ENCODE peak calls at places on chromosomes 16 and 17, in eight cellular contexts. R, J, Z, I, D, X, C and U are unnamed samples.

GRCh38 chr16:85017151-85017550 is 5.8 kb upstream of the ZDHHC7 start:
- DNase-seq in X (no peak), D (no peak), C (no peak), R (no peak), J (no peak), Z (no peak), I (no peak), U (no peak)

GRCh38 chr17:50501054-50501453 is 7.2 kb upstream of the MYCBPAP start:
- DNase-seq in X (no peak), I (peak), Z (no peak), R (no peak), J (no peak), D (no peak), C (no peak), U (no peak)

GRCh38 chr16:65842067-65842466 is 524.4 kb upstream of the CDH5 start:
- DNase-seq in Z (no peak), X (no peak), C (no peak), R (no peak), D (no peak), I (no peak), J (no peak), U (no peak)

GRCh38 chr16:47045023-47045422 is 71.5 kb upstream of the DNAJA2 start:
- DNase-seq in X (no peak), Z (no peak), I (no peak), C (no peak), D (no peak), R (no peak), J (no peak), U (no peak)

GRCh38 chr17:63531022-63531965 is 8.1 kb downstream of the KCNH6 start:
- DNase-seq in R (no peak), J (no peak), I (no peak), C (no peak), D (no peak), Z (no peak), X (no peak), U (no peak)

GRCh38 chr16:55285586-55285985 is 38.4 kb upstream of the IRX6 start:
- DNase-seq in D (no peak), C (no peak), Z (no peak), X (no peak), R (no peak), I (no peak), J (no peak), U (no peak)

GRCh38 chr17:49739662-49740271 is 24.2 kb downstream of the FAM117A start:
- DNase-seq in C (no peak), R (no peak), X (no peak), J (peak), D (peak), I (peak), Z (peak), U (peak)

GRCh38 chr17:20010099-20010863 is 1.1 kb downstream of the SPECC1 start:
- DNase-seq in Z (no peak), X (peak), D (peak), C (no peak), J (no peak), R (no peak), I (no peak), U (no peak)

GRCh38 chr17:27846042-27846655 is 45.8 kb upstream of the NOS2 start:
- DNase-seq in X (no peak), D (no peak), I (peak), J (peak), C (no peak), R (no peak), Z (no peak), U (peak)

GRCh38 chr16:85453179-85453678 is 159.9 kb upstream of the GSE1 start:
- DNase-seq in R (no peak), D (no peak), Z (no peak), X (no peak), J (no peak), I (no peak), C (no peak), U (no peak)

GRCh38 chr17:49963277-49963625 is 5.7 kb upstream of the DLX4 start:
- DNase-seq in Z (no peak), D (no peak), R (no peak), X (no peak), J (no peak), I (no peak), C (no peak), U (no peak)

GRCh38 chr17:32833526-32833925 is 43.4 kb downstream of the MYO1D start:
- DNase-seq in C (no peak), Z (no peak), J (no peak), X (no peak), I (no peak), R (no peak), D (no peak), U (no peak)

GRCh38 chr16:22848451-22848850 is 34.5 kb downstream of the HS3ST2 start:
- DNase-seq in R (no peak), Z (no peak), I (no peak), X (no peak), C (no peak), D (no peak), J (no peak), U (no peak)

GRCh38 chr17:64992325-64992802 is 64.2 kb downstream of the GNA13 start:
- DNase-seq in C (no peak), J (no peak), X (peak), Z (no peak), R (no peak), D (no peak), I (no peak), U (no peak)

GRCh38 chr17:2562162-2562858 is 31.1 kb upstream of the PAFAH1B1 start:
- DNase-seq in R (no peak), D (no peak), I (no peak), Z (no peak), C (no peak), X (no peak), J (no peak), U (no peak)

GRCh38 chr16:9316615-9317014 is 225.2 kb downstream of the HAPSTR1 start:
- DNase-seq in I (no peak), Z (no peak), X (no peak), J (no peak), C (no peak), R (no peak), D (no peak), U (no peak)

GRCh38 chr17:42548070-42548837 is 4.5 kb upstream of the HSD17B1 start:
- DNase-seq in D (peak), R (peak), J (peak), I (peak), X (peak), C (no peak), Z (peak), U (peak)

GRCh38 chr16:21625026-21625425 is 25.6 kb downstream of the METTL9 start:
- DNase-seq in C (no peak), J (no peak), R (no peak), I (no peak), Z (no peak), X (no peak), D (no peak), U (no peak)

GRCh38 chr17:4968166-4968915 is 724 bp upstream of the SPAG7 start:
- DNase-seq in R (peak), Z (no peak), J (no peak), I (peak), X (no peak), D (no peak), C (no peak), U (no peak)

GRCh38 chr17:75388476-75389030 is 16.9 kb downstream of the GRB2 start:
- DNase-seq in D (no peak), J (no peak), C (no peak), X (no peak), I (no peak), Z (no peak), R (peak), U (no peak)

GRCh38 chr17:15377200-15377599 is 35.8 kb upstream of the TEKT3 start:
- DNase-seq in Z (no peak), R (no peak), J (no peak), C (peak), X (peak), I (no peak), D (peak), U (no peak)

GRCh38 chr16:57480127-57480753 is 6.1 kb downstream of the DOK4 start:
- DNase-seq in Z (no peak), J (no peak), I (no peak), R (no peak), D (peak), C (no peak), X (no peak), U (no peak)

GRCh38 chr17:59542960-59543635 is 22.3 kb upstream of the DHX40 start:
- DNase-seq in C (no peak), I (no peak), R (no peak), D (no peak), X (no peak), J (no peak), Z (no peak), U (no peak)

GRCh38 chr16:68236804-68237242 is 896 bp upstream of the ESRP2 start:
- DNase-seq in C (no peak), X (no peak), Z (no peak), R (no peak), D (no peak), J (no peak), I (peak), U (no peak)

GRCh38 chr17:3763777-3764170 is 37.2 kb downstream of the ITGAE start:
- DNase-seq in J (no peak), I (no peak), R (no peak), X (no peak), C (no peak), Z (no peak), D (no peak), U (no peak)

GRCh38 chr16:73051216-73051615 is 3.3 kb upstream of the ZFHX3 start:
- DNase-seq in R (no peak), X (no peak), C (no peak), I (no peak), D (no peak), J (no peak), Z (no peak), U (no peak)

GRCh38 chr17:80083136-80083661 is 18.2 kb upstream of the GAA start:
- DNase-seq in X (no peak), Z (no peak), C (no peak), D (no peak), R (no peak), J (no peak), I (no peak), U (no peak)

GRCh38 chr16:30180741-30181140 is 2.7 kb upstream of the CORO1A start:
- DNase-seq in R (no peak), C (no peak), X (no peak), Z (no peak), D (no peak), J (no peak), I (no peak), U (no peak)

GRCh38 chr16:17448640-17449638 is 21.8 kb downstream of the XYLT1 start:
- DNase-seq in R (no peak), J (no peak), C (no peak), I (peak), D (no peak), Z (no peak), X (no peak), U (peak)

GRCh38 chr16:70577256-70577698 is 53.7 kb downstream of the SF3B3 start:
- DNase-seq in D (no peak), C (peak), I (no peak), Z (no peak), X (peak), J (no peak), R (peak), U (no peak)

GRCh38 chr17:63474914-63475460 is 1.9 kb upstream of the ACE start:
- DNase-seq in R (no peak), D (no peak), X (no peak), Z (no peak), C (no peak), J (no peak), I (no peak), U (no peak)

GRCh38 chr16:46629331-46629843 is 8.2 kb upstream of the SHCBP1 start:
- DNase-seq in Z (no peak), J (no peak), X (peak), R (peak), I (no peak), C (peak), D (no peak), U (no peak)

GRCh38 chr17:50331085-50331791 is 14.7 kb upstream of the XYLT2 start:
- DNase-seq in X (no peak), D (no peak), R (no peak), I (no peak), Z (no peak), J (no peak), C (peak), U (peak)